ENCODE peak calls at places on chromosomes 1 and 21, in seven cellular contexts. S is effector memory CD4-positive, alpha-beta T cell; I is pancreas; D is left colon; Y is brain microvascular endothelial cell; H is epithelial cell of esophagus; C is fibroblast of pulmonary artery. X is an unnamed sample.

GRCh38 chr1:24905355-24905978 is 24.6 kb downstream of the RUNX3 start:
- DNase-seq in S (no peak), D (peak; percentile 2), Y (no peak), H (no peak), I (no peak), C (no peak), X (no peak)

GRCh38 chr1:162131405-162132321 is 62.2 kb downstream of the NOS1AP start:
- DNase-seq in C (no peak), I (no peak), D (peak; percentile 13), S (no peak), Y (no peak), H (no peak), X (no peak)

GRCh38 chr1:156874572-156874971 is 13.9 kb downstream of the NTRK1 start:
- DNase-seq in Y (no peak), I (no peak), C (no peak), S (no peak), H (no peak), D (no peak), X (no peak)

GRCh38 chr1:25232027-25232865 is at the start of gene SYF2:
- DNase-seq in I (peak; percentile 78), S (peak; percentile 85), H (peak; percentile 85), Y (peak; percentile 94), D (peak; percentile 94), C (peak; percentile 95), X (peak; percentile 86)

GRCh38 chr1:230631477-230631876 is 10.8 kb upstream of the COG2 start:
- DNase-seq in I (no peak), C (no peak), H (no peak), S (no peak), D (no peak), Y (no peak), X (no peak)

GRCh38 chr1:155207578-155208405 is at the start of gene THBS3:
- DNase-seq in H (no peak), D (no peak), S (no peak), I (peak; percentile 56), Y (peak; percentile 27), C (peak; percentile 46), X (no peak)

GRCh38 chr1:13813398-13814012 is 113.5 kb downstream of the PRDM2 start:
- DNase-seq in Y (no peak), C (peak; percentile 32), I (no peak), D (no peak), H (no peak), S (peak; percentile 37), X (peak; percentile 87)

GRCh38 chr1:112272101-112272772 is 123.8 kb upstream of the CTTNBP2NL start:
- DNase-seq in S (no peak), Y (no peak), I (no peak), H (no peak), C (no peak), D (no peak), X (no peak)

GRCh38 chr1:225847610-225848009 is 34.6 kb downstream of the TMEM63A start:
- DNase-seq in Y (no peak), D (peak; percentile 63), H (no peak), S (no peak), I (peak; percentile 78), C (no peak), X (no peak)

GRCh38 chr1:197021716-197022115 is 44.4 kb downstream of the CFHR5 start:
- DNase-seq in S (no peak), D (no peak), C (no peak), I (no peak), H (no peak), Y (no peak), X (no peak)

GRCh38 chr1:63112155-63112914 is 210.0 kb upstream of the FOXD3 start:
- DNase-seq in C (peak; percentile 38), D (no peak), Y (peak; percentile 84), I (no peak), S (no peak), H (peak; percentile 48), X (no peak)

GRCh38 chr1:83799474-83800085 is 199.4 kb downstream of the TTLL7 start:
- DNase-seq in S (no peak), Y (no peak), D (no peak), C (no peak), I (no peak), H (no peak), X (no peak)

GRCh38 chr1:69898403-69898947 is 306.9 kb downstream of the LRRC40 start:
- DNase-seq in Y (no peak), I (no peak), H (no peak), C (no peak), D (no peak), S (no peak), X (no peak)

GRCh38 chr1:42177551-42177981 is 13.0 kb upstream of the GUCA2A start:
- DNase-seq in D (peak; percentile 31), S (no peak), I (no peak), H (peak; percentile 67), C (peak; percentile 84), Y (peak; percentile 76), X (no peak)

GRCh38 chr1:175133693-175134435 is 58.7 kb downstream of the KIAA0040 start:
- DNase-seq in H (no peak), Y (no peak), D (no peak), I (no peak), S (no peak), C (no peak), X (no peak)

GRCh38 chr1:67791686-67792475 is 41.4 kb downstream of the GNG12 start:
- DNase-seq in S (no peak), I (no peak), C (peak; percentile 90), D (no peak), H (peak; percentile 73), Y (peak; percentile 88), X (no peak)

GRCh38 chr1:39795651-39796050 is 7.0 kb upstream of the BMP8B start:
- DNase-seq in H (no peak), S (no peak), D (no peak), C (no peak), I (no peak), Y (no peak), X (no peak)

GRCh38 chr21:42666023-42666747 is 12.8 kb downstream of the PDE9A start:
- DNase-seq in Y (no peak), C (no peak), I (no peak), S (no peak), H (no peak), D (peak; percentile 40), X (no peak)

GRCh38 chr1:53134961-53135734 is 7.3 kb downstream of the SLC1A7 start:
- DNase-seq in C (peak; percentile 72), I (no peak), S (no peak), Y (peak; percentile 75), H (peak; percentile 8), D (no peak), X (peak; percentile 63)

GRCh38 chr1:44327679-44328491 is 27.2 kb downstream of the ERI3 start:
- DNase-seq in D (peak; percentile 50), C (peak; percentile 100), S (no peak), Y (peak; percentile 100), I (peak; percentile 86), H (peak; percentile 100), X (peak; percentile 79)

GRCh38 chr21:34996304-34997081 is 52.6 kb downstream of the RUNX1 start:
- DNase-seq in I (no peak), D (no peak), C (peak; percentile 81), S (no peak), Y (no peak), H (no peak), X (peak; percentile 63)

GRCh38 chr1:236156512-236157208 is 14.3 kb downstream of the GPR137B start:
- DNase-seq in H (no peak), S (peak; percentile 24), C (no peak), D (peak; percentile 35), I (no peak), Y (no peak), X (no peak)

GRCh38 chr1:160108888-160109662 is 6.5 kb upstream of the ATP1A2 start:
- DNase-seq in D (peak; percentile 35), Y (peak; percentile 27), C (peak; percentile 68), S (no peak), H (peak; percentile 60), I (no peak), X (no peak)

GRCh38 chr1:18041685-18042355 is 65.8 kb upstream of the IGSF21 start:
- DNase-seq in Y (no peak), S (no peak), C (no peak), D (no peak), I (no peak), H (no peak), X (no peak)